ENCODE peak calls at places on chromosomes 6 and 20, in eight cellular contexts. M, O, Z, Y, D, H, R and I are unnamed samples.

GRCh38 chr6:123338394-123338793 is 298.4 kb downstream of the TRDN start:
- DNase-seq in Y (no peak), D (no peak), R (no peak), M (no peak), O (no peak), H (peak; percentile 30), Z (no peak), I (no peak)

GRCh38 chr20:34390769-34391447 is 27.8 kb downstream of the ITCH start:
- DNase-seq in H (no peak), M (peak; percentile 64), D (no peak), Z (peak; percentile 92), R (peak; percentile 41), O (peak; percentile 96), Y (peak; percentile 2), I (peak; percentile 92)

GRCh38 chr6:130720076-130720475 is 107.1 kb upstream of the SMLR1 start:
- DNase-seq in O (no peak), Y (no peak), Z (peak; percentile 15), M (no peak), D (no peak), R (no peak), H (no peak), I (no peak)

GRCh38 chr6:122772724-122773123 is 6.8 kb upstream of the FABP7 start:
- DNase-seq in M (peak; percentile 9), Z (no peak), Y (no peak), R (no peak), D (no peak), H (no peak), O (no peak), I (no peak)

GRCh38 chr6:163489584-163489983 is 75.1 kb downstream of the QKI start:
- DNase-seq in M (no peak), Z (peak; percentile 38), R (no peak), Y (no peak), O (no peak), H (no peak), D (no peak), I (no peak)

GRCh38 chr6:138973481-138974140 is 14.4 kb downstream of the REPS1 start:
- DNase-seq in D (no peak), O (peak; percentile 19), H (no peak), Y (no peak), M (no peak), Z (peak; percentile 78), R (no peak), I (peak; percentile 35)

GRCh38 chr6:164247106-164247505 is 832.6 kb downstream of the QKI start:
- DNase-seq in Y (peak; percentile 35), Z (peak; percentile 84), D (no peak), H (no peak), O (no peak), M (no peak), R (no peak), I (peak; percentile 48)

GRCh38 chr6:42978487-42978792 is 541 bp downstream of the PEX6 start:
- DNase-seq in Y (peak; percentile 20), R (no peak), D (peak; percentile 60), M (peak; percentile 41), Z (peak; percentile 34), O (peak; percentile 28), H (no peak), I (peak; percentile 39)

GRCh38 chr6:53302678-53303360 is 45.9 kb downstream of the ELOVL5 start:
- DNase-seq in M (no peak), Y (no peak), O (peak; percentile 51), Z (peak; percentile 85), R (no peak), D (no peak), H (no peak), I (peak; percentile 83)

GRCh38 chr6:6678185-6678671 is 89.7 kb downstream of the LY86 start:
- DNase-seq in R (no peak), D (no peak), Y (no peak), H (peak; percentile 33), O (peak; percentile 74), Z (peak; percentile 67), M (no peak), I (peak; percentile 67)

GRCh38 chr6:135521431-135521830 is 23.9 kb upstream of the AHI1 start:
- DNase-seq in O (no peak), R (no peak), Z (peak; percentile 51), D (no peak), M (no peak), H (no peak), Y (no peak), I (peak; percentile 18)

GRCh38 chr6:130381459-130382380 is 15.9 kb downstream of the TMEM200A start:
- DNase-seq in R (no peak), Z (no peak), Y (no peak), D (no peak), H (no peak), M (no peak), O (no peak), I (no peak)

GRCh38 chr6:158599635-158600034 is 39.7 kb downstream of the TMEM181 start:
- DNase-seq in R (no peak), Z (no peak), O (no peak), D (no peak), Y (no peak), H (no peak), M (no peak), I (no peak)

GRCh38 chr6:85015396-85015990 is 251.1 kb upstream of the TBX18 start:
- DNase-seq in M (peak; percentile 48), Y (no peak), D (peak; percentile 77), R (no peak), O (peak; percentile 79), H (no peak), Z (peak; percentile 67), I (peak; percentile 81)

GRCh38 chr20:39861381-39861780 is 827.7 kb downstream of the MAFB start:
- DNase-seq in O (no peak), M (no peak), H (peak; percentile 89), R (no peak), Z (peak; percentile 74), D (no peak), Y (no peak), I (no peak)

GRCh38 chr6:33960345-33961313 is 156.8 kb upstream of the MLN start:
- DNase-seq in R (no peak), D (no peak), M (peak; percentile 28), Z (no peak), H (no peak), O (no peak), Y (no peak), I (peak; percentile 18)

GRCh38 chr6:36613200-36613995 is 19.2 kb downstream of the SRSF3 start:
- DNase-seq in O (no peak), M (no peak), R (no peak), Y (no peak), Z (no peak), D (no peak), H (no peak), I (no peak)

GRCh38 chr6:3285049-3285639 is 26.4 kb downstream of the PSMG4 start:
- DNase-seq in M (no peak), H (no peak), R (no peak), Y (no peak), D (no peak), O (no peak), Z (no peak), I (no peak)

GRCh38 chr20:58313366-58313765 is 3.9 kb downstream of the RAB22A start:
- DNase-seq in O (no peak), M (no peak), D (no peak), R (no peak), Z (no peak), H (no peak), Y (no peak), I (no peak)

GRCh38 chr6:63923139-63923739 is 287.6 kb downstream of the PHF3 start:
- DNase-seq in Y (no peak), Z (peak; percentile 59), H (peak; percentile 42), R (no peak), M (peak; percentile 55), D (no peak), O (peak; percentile 31), I (peak; percentile 4)

GRCh38 chr20:63639093-63639860 is 12.4 kb upstream of the GMEB2 start:
- DNase-seq in R (no peak), M (no peak), Y (no peak), O (no peak), D (no peak), Z (no peak), H (no peak), I (no peak)

GRCh38 chr20:25987073-25987927 is 290.6 kb upstream of the ZNF337 start:
- DNase-seq in H (peak; percentile 87), D (peak; percentile 82), M (no peak), Z (peak; percentile 12), Y (no peak), R (no peak), O (peak; percentile 69), I (no peak)

GRCh38 chr6:156391379-156391777 is 385.8 kb upstream of the ARID1B start:
- DNase-seq in Y (no peak), O (no peak), Z (no peak), H (no peak), R (no peak), D (no peak), M (no peak), I (no peak)

GRCh38 chr6:126147416-126147815 is 161.1 kb downstream of the TRMT11 start:
- DNase-seq in Y (no peak), O (no peak), R (no peak), H (no peak), D (no peak), M (no peak), Z (no peak), I (no peak)

GRCh38 chr6:72619883-72620696 is 1.8 kb upstream of the KCNQ5 start:
- DNase-seq in H (no peak), M (no peak), O (no peak), Y (peak; percentile 77), R (no peak), D (peak; percentile 62), Z (no peak), I (peak; percentile 40)

GRCh38 chr6:90369024-90369519 is 72.4 kb upstream of the BACH2 start:
- DNase-seq in H (no peak), R (no peak), Y (no peak), O (peak; percentile 96), D (no peak), Z (peak; percentile 100), M (peak; percentile 92), I (peak; percentile 94)

GRCh38 chr6:118187568-118188164 is 280.6 kb downstream of the SLC35F1 start:
- DNase-seq in D (no peak), R (peak; percentile 42), O (no peak), Z (peak; percentile 94), M (no peak), Y (peak; percentile 13), H (no peak), I (no peak)

GRCh38 chr20:730005-730404 is 38.3 kb downstream of the SLC52A3 start:
- DNase-seq in R (no peak), M (no peak), Z (no peak), O (no peak), Y (no peak), D (no peak), H (no peak), I (no peak)

GRCh38 chr20:6075428-6076219 is 21.8 kb upstream of the LRRN4 start:
- DNase-seq in H (no peak), Y (no peak), D (no peak), O (no peak), R (no peak), M (no peak), Z (no peak), I (no peak)

GRCh38 chr6:41033776-41034175 is 5.2 kb downstream of the UNC5CL start:
- DNase-seq in M (no peak), H (no peak), Y (no peak), D (no peak), O (no peak), Z (no peak), R (no peak), I (no peak)

GRCh38 chr20:49345538-49345937 is 67.7 kb upstream of the ZNFX1 start:
- DNase-seq in O (peak; percentile 70), R (peak; percentile 37), D (no peak), H (no peak), M (peak; percentile 52), Z (peak; percentile 47), Y (peak; percentile 56), I (peak; percentile 73)

GRCh38 chr6:44452725-44453124 is 65.2 kb downstream of the CDC5L start:
- DNase-seq in D (no peak), Z (peak; percentile 77), H (no peak), Y (no peak), R (no peak), M (no peak), O (peak; percentile 61), I (peak; percentile 55)